ENCODE peak calls at places on chromosomes 6 and 20, in seven cellular contexts. O, V, Y, E, N, I and G are unnamed samples.

GRCh38 chr6:148952147-148953041 is 205.6 kb downstream of the UST start:
- DNase-seq in O (no peak), V (no peak), Y (no peak), E (no peak), N (no peak), I (peak; percentile 53), G (no peak)

GRCh38 chr6:135434095-135434494 is 63.4 kb downstream of the AHI1 start:
- DNase-seq in O (no peak), V (no peak), Y (no peak), E (no peak), N (no peak), I (no peak), G (no peak)

GRCh38 chr6:65071480-65071879 is 635.5 kb downstream of the EYS start:
- DNase-seq in O (no peak), V (no peak), Y (no peak), E (no peak), N (no peak), I (no peak), G (no peak)

GRCh38 chr20:48697845-48698491 is 129.8 kb downstream of the PREX1 start:
- DNase-seq in O (peak; percentile 78), V (peak; percentile 52), Y (peak; percentile 88), E (no peak), N (peak; percentile 91), I (peak; percentile 67), G (peak; percentile 31)

GRCh38 chr6:125747589-125748533 is 1.6 kb upstream of the HEY2 start:
- DNase-seq in O (peak; percentile 51), V (no peak), Y (peak; percentile 71), E (peak; percentile 51), N (peak; percentile 41), I (peak; percentile 48), G (peak; percentile 38)

GRCh38 chr6:27178001-27178730 is 69.3 kb upstream of the PRSS16 start:
- DNase-seq in O (peak; percentile 58), V (peak; percentile 85), Y (no peak), E (no peak), N (peak; percentile 72), I (peak; percentile 85), G (peak; percentile 38)

GRCh38 chr6:23111984-23112383 is 542.6 kb downstream of the HDGFL1 start:
- DNase-seq in O (no peak), V (peak; percentile 11), Y (no peak), E (no peak), N (no peak), I (no peak), G (no peak)

GRCh38 chr20:46083531-46084061 is 6.2 kb downstream of the NCOA5 start:
- DNase-seq in O (no peak), V (no peak), Y (no peak), E (no peak), N (no peak), I (no peak), G (no peak)

GRCh38 chr6:55176958-55177357 is 2.6 kb downstream of the HCRTR2 start:
- DNase-seq in O (no peak), V (no peak), Y (no peak), E (no peak), N (no peak), I (peak; percentile 21), G (no peak)

GRCh38 chr20:40930561-40930960 is 98.1 kb upstream of the TOP1 start:
- DNase-seq in O (no peak), V (no peak), Y (no peak), E (no peak), N (no peak), I (no peak), G (no peak)

GRCh38 chr20:40922865-40923264 is 105.8 kb upstream of the TOP1 start:
- DNase-seq in O (no peak), V (no peak), Y (no peak), E (no peak), N (no peak), I (no peak), G (no peak)

GRCh38 chr20:40931348-40932044 is 97.1 kb upstream of the TOP1 start:
- DNase-seq in O (no peak), V (no peak), Y (no peak), E (no peak), N (no peak), I (no peak), G (no peak)

GRCh38 chr20:40920291-40920690 is 108.3 kb upstream of the TOP1 start:
- DNase-seq in O (no peak), V (no peak), Y (no peak), E (no peak), N (no peak), I (no peak), G (no peak)

DNA sequence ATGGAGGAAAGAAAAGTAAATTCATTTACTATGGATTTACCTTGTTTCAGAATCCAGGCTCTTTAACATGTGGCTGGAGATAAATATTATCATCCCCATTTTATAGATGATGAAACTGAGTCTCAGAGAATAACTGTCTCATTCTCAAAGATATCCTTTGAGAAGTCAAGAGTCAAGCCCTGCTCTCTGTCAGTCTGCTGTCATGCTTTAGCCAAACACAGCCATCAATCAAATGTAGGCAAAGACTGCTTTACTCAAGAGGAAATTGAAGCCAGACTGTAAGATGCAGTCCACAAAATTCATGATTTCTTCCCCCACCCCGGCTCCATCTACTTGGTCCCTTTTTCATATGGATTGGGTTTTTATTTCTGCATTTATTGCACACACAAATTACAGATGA is 102.8 kb upstream of the TOP1 start:
- DNase-seq in O (no peak), V (no peak), Y (no peak), E (no peak), N (no peak), I (no peak), G (no peak)
- H3K27ac ChIP-seq in O (no peak overlapping the region), V (no peak overlapping the region), Y (no peak overlapping the region), E (no peak overlapping the region), N (no peak overlapping the region), I (no peak overlapping the region), G (no peak overlapping the region)

GRCh38 chr20:36861625-36861874 is 14.4 kb upstream of the TLDC2 start:
- DNase-seq in O (no peak), V (no peak), Y (no peak), E (no peak), N (peak; percentile 70), I (no peak), G (no peak)
- H3K4me3 ChIP-seq in O (peak overlapping the region; percentile 13), V (peak overlapping the region; percentile 71), Y (peak overlapping the region; percentile 62), E (peak overlapping the region; percentile 74), N (peak overlapping the region; percentile 7), I (peak overlapping the region; percentile 45), G (peak overlapping the region; percentile 70)

GRCh38 chr20:63691711-63692435 is 4.6 kb upstream of the TNFRSF6B start:
- DNase-seq in O (no peak), V (no peak), Y (peak; percentile 53), E (no peak), N (no peak), I (no peak), G (no peak)

GRCh38 chr20:63689046-63690000 is 7.1 kb upstream of the TNFRSF6B start:
- DNase-seq in O (no peak), V (no peak), Y (peak; percentile 61), E (no peak), N (no peak), I (no peak), G (no peak)

GRCh38 chr20:63692436-63693078 is 3.9 kb upstream of the TNFRSF6B start:
- DNase-seq in O (no peak), V (no peak), Y (peak; percentile 60), E (no peak), N (peak; percentile 32), I (no peak), G (no peak)

GRCh38 chr20:63690001-63690897 is 6.2 kb upstream of the TNFRSF6B start:
- DNase-seq in O (no peak), V (no peak), Y (peak; percentile 56), E (no peak), N (no peak), I (no peak), G (no peak)

DNA sequence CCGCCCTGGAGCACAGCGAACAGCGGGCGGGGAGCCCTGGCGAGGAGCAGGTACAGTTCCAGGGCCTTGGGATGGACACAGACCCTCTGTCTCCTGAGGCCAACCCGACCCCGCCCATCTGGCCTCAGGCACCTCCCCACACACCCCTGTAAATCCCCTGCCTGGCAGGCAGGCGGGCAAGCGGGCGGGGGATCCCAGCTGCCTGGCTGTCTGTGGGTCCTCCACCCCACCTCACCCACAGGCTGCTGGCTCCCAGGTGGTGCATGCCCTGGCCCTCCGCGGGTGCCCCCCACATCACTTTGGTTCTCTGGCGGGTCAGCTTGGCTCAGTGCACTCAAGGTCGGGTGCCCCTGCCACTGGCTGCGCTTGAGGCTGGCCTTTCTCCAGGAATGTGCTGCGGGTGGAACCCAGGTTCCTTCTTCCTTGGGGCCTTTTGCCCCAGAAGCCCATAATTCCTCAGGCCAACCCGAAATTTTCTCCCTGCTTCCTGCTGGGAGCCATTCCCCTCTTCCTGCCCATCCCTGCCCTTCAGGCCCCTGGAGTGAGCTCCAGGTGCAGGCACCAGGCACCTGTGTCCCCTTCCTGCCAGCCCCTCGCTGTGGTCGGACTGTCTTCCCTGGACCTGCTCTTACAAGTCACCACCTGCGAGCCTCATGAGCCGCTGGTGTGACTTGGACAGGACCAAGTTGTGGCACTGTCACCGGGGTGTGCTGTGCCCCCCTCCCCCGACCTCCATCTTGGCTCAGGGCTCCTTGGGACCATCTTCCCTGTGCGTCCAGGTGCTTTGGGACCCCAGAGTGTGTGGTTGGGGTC is 5.3 kb upstream of the TNFRSF6B start:
- DNase-seq in O (no peak), V (no peak), Y (peak; percentile 54), E (no peak), N (no peak), I (no peak), G (no peak)
- H3K27ac ChIP-seq in O (no peak overlapping the region), V (no peak overlapping the region), Y (no peak overlapping the region), E (no peak overlapping the region), N (no peak overlapping the region), I (no peak overlapping the region), G (no peak overlapping the region)

DNA sequence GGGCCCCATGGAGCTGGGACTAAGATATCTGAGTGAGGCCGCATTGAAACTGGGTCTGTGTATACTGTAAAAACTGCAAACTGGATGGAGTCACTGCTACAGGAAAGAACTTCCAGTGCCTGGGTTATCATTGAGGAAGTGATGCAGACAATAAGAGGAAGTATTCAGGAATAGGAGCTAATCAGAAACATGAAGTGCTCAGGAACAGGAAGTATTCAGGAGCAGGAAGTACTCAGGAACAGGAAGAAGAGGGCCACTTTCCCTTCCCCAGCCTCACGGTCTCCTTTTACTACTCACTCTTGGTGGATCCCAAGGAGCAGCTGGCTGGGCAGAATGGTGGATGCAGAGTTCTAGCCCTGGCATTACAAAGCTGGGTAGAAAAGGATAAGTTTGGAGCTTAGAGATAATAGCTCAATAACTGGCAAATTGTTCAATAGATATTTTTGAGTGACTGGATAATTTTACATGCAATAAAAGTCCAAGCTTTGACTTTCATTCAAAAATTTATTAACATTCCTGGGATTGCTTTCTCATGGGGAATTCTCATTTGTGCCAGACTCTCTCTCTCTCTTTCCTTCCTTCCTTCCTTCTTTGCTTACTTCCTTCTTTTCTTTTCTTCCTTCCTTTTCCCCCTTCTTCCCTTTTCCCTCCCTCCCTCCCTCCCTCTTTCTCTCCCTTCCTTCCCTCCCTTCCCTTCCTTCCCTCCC is 82.2 kb upstream of the PAX1 start:
- DNase-seq in O (no peak), V (no peak), Y (no peak), E (no peak), N (no peak), I (no peak), G (no peak)
- H3K4me3 ChIP-seq in O (no peak overlapping the region), V (no peak overlapping the region), Y (no peak overlapping the region), E (no peak overlapping the region), N (no peak overlapping the region), I (no peak overlapping the region), G (no peak overlapping the region)

DNA sequence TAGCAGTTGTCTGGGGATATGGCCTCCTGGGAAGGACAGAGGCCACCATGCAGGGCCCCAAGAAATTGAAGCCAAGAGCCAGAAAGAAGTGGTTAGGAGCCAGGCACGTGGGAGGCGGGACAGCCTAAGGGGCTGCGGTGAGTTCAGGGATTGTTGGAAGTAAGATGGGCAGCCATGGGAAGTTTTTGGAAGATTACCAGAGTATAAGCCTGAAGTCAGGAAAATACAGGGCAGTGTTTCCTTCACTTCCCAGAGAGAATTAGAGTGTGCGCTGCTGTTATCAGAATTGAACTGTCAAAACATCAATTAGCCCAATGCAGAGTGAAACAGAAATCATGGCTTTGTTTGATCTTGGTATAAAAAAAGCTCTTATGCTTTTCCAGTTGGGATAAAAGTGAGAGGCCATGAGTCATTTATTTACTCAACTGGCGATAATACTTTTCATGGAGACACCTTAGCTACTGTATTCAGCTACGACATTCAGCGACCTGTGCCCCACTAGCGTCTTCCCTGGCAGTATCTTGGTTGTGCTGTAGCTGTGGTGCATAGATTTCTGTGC is 66.9 kb downstream of the PHACTR2 start:
- DNase-seq in O (no peak), V (no peak), Y (no peak), E (no peak), N (no peak), I (no peak), G (no peak)
- H3K27ac ChIP-seq in O (peak overlapping the region; percentile 26), V (peak overlapping the region; percentile 77), Y (peak overlapping the region; percentile 6), E (peak overlapping the region; percentile 18), N (peak overlapping the region; percentile 81), I (no peak overlapping the region), G (peak overlapping the region; percentile 30)